ENCODE peak calls at places on chromosomes 13 and 19, in ten cellular contexts. N, Q, O, I, K, G, H, Y, J and F are unnamed samples.

GRCh38 chr19:11204943-11205349 is 7.6 kb upstream of the KANK2 start:
- DNase-seq in N (no peak), Q (no peak), O (no peak), I (no peak), K (peak), G (no peak), H (no peak), Y (no peak), J (no peak), F (no peak)

GRCh38 chr13:49371943-49372636 is 71.8 kb downstream of the CAB39L start:
- DNase-seq in N (no peak), Q (no peak), O (peak), I (no peak), K (no peak), G (no peak), H (no peak), Y (no peak), J (no peak), F (no peak)

GRCh38 chr19:4675346-4675745 is 5.2 kb upstream of the MYDGF start:
- DNase-seq in N (no peak), Q (no peak), O (no peak), I (no peak), K (no peak), G (no peak), H (no peak), Y (no peak), J (no peak), F (no peak)

GRCh38 chr13:114010401-114011101 is 36.7 kb upstream of the C13orf46 start:
- DNase-seq in N (no peak), Q (no peak), O (no peak), I (no peak), K (no peak), G (no peak), H (no peak), Y (no peak), J (no peak), F (no peak)

GRCh38 chr13:45194081-45194939 is 6.5 kb downstream of the KCTD4 start:
- DNase-seq in N (no peak), Q (no peak), O (peak), I (peak), K (peak), G (no peak), H (no peak), Y (peak), J (no peak), F (no peak)

GRCh38 chr13:25775986-25776385 is 275.8 kb downstream of the SHISA2 start:
- DNase-seq in N (no peak), Q (no peak), O (no peak), I (no peak), K (no peak), G (no peak), H (no peak), Y (no peak), J (no peak), F (no peak)

GRCh38 chr19:32652893-32653625 is 21.9 kb downstream of the ANKRD27 start:
- DNase-seq in N (no peak), Q (no peak), O (peak), I (no peak), K (peak), G (no peak), H (no peak), Y (peak), J (no peak), F (no peak)

GRCh38 chr19:55333870-55334269 is 5.8 kb upstream of the KMT5C start:
- DNase-seq in N (no peak), Q (no peak), O (no peak), I (no peak), K (no peak), G (no peak), H (no peak), Y (no peak), J (no peak), F (no peak)

GRCh38 chr13:60974296-60974695 is 441.4 kb downstream of the PCDH20 start:
- DNase-seq in N (no peak), Q (no peak), O (no peak), I (no peak), K (no peak), G (no peak), H (no peak), Y (no peak), J (no peak), F (no peak)

GRCh38 chr13:112947796-112948195 is 21.2 kb upstream of the MCF2L start:
- DNase-seq in N (no peak), Q (no peak), O (no peak), I (no peak), K (no peak), G (no peak), H (no peak), Y (no peak), J (no peak), F (no peak)

GRCh38 chr19:5130371-5131030 is 161.6 kb downstream of the KDM4B start:
- DNase-seq in N (peak), Q (no peak), O (no peak), I (no peak), K (no peak), G (no peak), H (no peak), Y (no peak), J (no peak), F (no peak)

GRCh38 chr19:33507021-33507956 is 14.3 kb downstream of the PEPD start:
- DNase-seq in N (no peak), Q (no peak), O (no peak), I (no peak), K (no peak), G (no peak), H (no peak), Y (no peak), J (no peak), F (no peak)

GRCh38 chr19:35105411-35106290 is 10.0 kb upstream of the FXYD3 start:
- DNase-seq in N (no peak), Q (peak), O (no peak), I (no peak), K (no peak), G (no peak), H (no peak), Y (no peak), J (no peak), F (no peak)

GRCh38 chr19:48123907-48124675 is 13.5 kb upstream of the PLA2G4C start:
- DNase-seq in N (no peak), Q (no peak), O (peak), I (peak), K (peak), G (peak), H (no peak), Y (peak), J (no peak), F (no peak)

GRCh38 chr13:112184851-112185371 is 118.0 kb downstream of the SOX1 start:
- DNase-seq in N (no peak), Q (no peak), O (no peak), I (no peak), K (no peak), G (no peak), H (no peak), Y (no peak), J (no peak), F (no peak)

GRCh38 chr13:42777476-42777875 is 3.9 kb upstream of the FAM216B start:
- DNase-seq in N (no peak), Q (no peak), O (no peak), I (no peak), K (no peak), G (no peak), H (no peak), Y (peak), J (no peak), F (no peak)

GRCh38 chr13:79541426-79542049 is 60.6 kb downstream of the NDFIP2 start:
- DNase-seq in N (no peak), Q (peak), O (peak), I (peak), K (peak), G (peak), H (no peak), Y (peak), J (no peak), F (no peak)

GRCh38 chr13:38914070-38914469 is 76.6 kb downstream of the STOML3 start:
- DNase-seq in N (no peak), Q (no peak), O (no peak), I (no peak), K (no peak), G (no peak), H (no peak), Y (no peak), J (no peak), F (no peak)

GRCh38 chr19:8041553-8041952 is 11.0 kb upstream of the CCL25 start:
- DNase-seq in N (no peak), Q (no peak), O (no peak), I (no peak), K (no peak), G (no peak), H (no peak), Y (no peak), J (no peak), F (peak)

GRCh38 chr19:5138606-5139594 is 170.0 kb downstream of the KDM4B start:
- DNase-seq in N (peak), Q (no peak), O (peak), I (no peak), K (peak), G (peak), H (no peak), Y (peak), J (no peak), F (no peak)

GRCh38 chr19:3125900-3126524 is 9.8 kb upstream of the GNA15 start:
- DNase-seq in N (peak), Q (peak), O (peak), I (peak), K (peak), G (no peak), H (no peak), Y (no peak), J (no peak), F (no peak)

GRCh38 chr19:46393456-46394397 is 19.6 kb downstream of the CCDC8 start:
- DNase-seq in N (no peak), Q (peak), O (no peak), I (no peak), K (no peak), G (no peak), H (no peak), Y (no peak), J (no peak), F (no peak)
- TF ChIP-seq CTCF in N (no peak), Q (no peak), O (no peak), I (no peak), K (no peak), G (no peak), H (no peak), Y (no peak), J (no peak), F (no peak)

DNA sequence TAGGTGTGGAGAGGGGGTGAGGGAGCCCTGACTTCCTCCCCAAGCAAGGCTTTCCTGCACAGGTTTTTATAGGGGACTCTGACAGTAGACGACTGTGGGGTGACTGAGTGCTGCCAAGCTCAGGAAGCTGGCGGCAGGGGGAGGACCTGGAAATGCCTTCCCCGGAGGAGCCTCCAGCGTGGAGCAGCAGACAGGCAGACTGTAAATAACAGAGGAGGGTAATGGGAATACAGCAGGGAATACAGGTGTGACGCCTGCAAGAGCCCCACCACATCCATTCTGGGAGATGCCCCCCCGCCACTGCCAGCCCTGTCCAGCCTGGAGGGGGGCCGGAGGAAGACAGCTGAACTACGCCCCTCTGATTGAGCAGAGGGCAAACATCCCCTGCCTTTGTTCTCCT is 190.4 kb downstream of the UQCRFS1 start:
- DNase-seq in N (no peak), Q (no peak), O (no peak), I (no peak), K (no peak), G (no peak), H (no peak), Y (no peak), J (no peak), F (no peak)
- TF ChIP-seq CTCF in N (no peak), Q (no peak), O (no peak), I (no peak), K (no peak), G (no peak), H (no peak), Y (no peak), J (no peak), F (no peak)

GRCh38 chr19:6766357-6767080 is 716 bp downstream of the SH2D3A start:
- DNase-seq in N (no peak), Q (no peak), O (no peak), I (peak), K (no peak), G (no peak), H (no peak), Y (no peak), J (no peak), F (no peak)

GRCh38 chr19:6767081-6767356 is 216 bp downstream of the SH2D3A start:
- DNase-seq in N (no peak), Q (peak), O (no peak), I (no peak), K (no peak), G (no peak), H (no peak), Y (no peak), J (no peak), F (no peak)

GRCh38 chr19:6767357-6768235 is at the start of gene SH2D3A:
- DNase-seq in N (peak), Q (peak), O (peak), I (peak), K (peak), G (no peak), H (peak), Y (peak), J (no peak), F (no peak)

GRCh38 chr19:6768236-6768785 is 1.1 kb upstream of the SH2D3A start:
- DNase-seq in N (no peak), Q (no peak), O (no peak), I (no peak), K (no peak), G (no peak), H (no peak), Y (no peak), J (no peak), F (no peak)

DNA sequence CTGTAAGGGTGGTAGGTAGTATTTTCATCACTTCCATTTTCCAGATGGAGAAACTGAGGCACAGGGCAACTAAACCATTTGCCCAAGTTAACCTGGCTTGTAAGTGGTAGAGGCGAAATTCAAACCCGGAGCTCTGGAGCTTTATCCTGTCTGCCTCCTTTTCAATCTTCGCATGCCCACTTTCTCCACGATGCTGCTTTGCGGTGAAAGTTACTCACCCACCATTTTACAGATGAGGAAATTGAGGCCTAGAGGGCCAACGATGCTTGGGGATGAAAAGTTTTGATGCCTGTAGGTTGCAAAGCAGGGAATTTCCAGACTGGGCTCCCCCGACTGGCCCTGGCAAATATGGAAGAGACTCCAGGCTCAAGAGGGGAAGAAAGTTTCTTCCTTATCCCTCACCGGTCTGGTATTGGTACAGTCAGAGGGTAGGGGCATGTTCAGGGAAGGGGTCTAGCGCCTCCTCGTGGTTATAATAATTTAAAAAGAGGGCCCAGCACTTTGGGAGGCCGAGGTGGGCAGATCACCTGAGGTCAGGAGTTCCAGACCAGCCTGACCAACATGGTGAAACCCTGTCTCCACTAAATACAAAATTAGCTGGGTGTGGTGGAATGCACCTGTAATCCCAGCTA is 1.9 kb upstream of the SH2D3A start:
- DNase-seq in N (no peak), Q (peak), O (peak), I (peak), K (peak), G (no peak), H (no peak), Y (peak), J (no peak), F (no peak)
- TF ChIP-seq CTCF in N (peak), Q (peak), O (peak), I (peak), K (peak), G (peak), H (no peak), Y (peak), J (no peak), F (peak)

GRCh38 chr19:44741841-44742352 is 6.6 kb upstream of the BCL3 start:
- DNase-seq in N (no peak), Q (peak), O (peak), I (peak), K (peak), G (peak), H (peak), Y (peak), J (peak), F (no peak)
- TF ChIP-seq CTCF in N (no peak), Q (no peak), O (no peak), I (no peak), K (no peak), G (no peak), H (no peak), Y (no peak), J (no peak), F (no peak)

GRCh38 chr19:39399684-39400465 is 6.8 kb upstream of the ZFP36 start:
- DNase-seq in N (no peak), Q (no peak), O (no peak), I (no peak), K (no peak), G (no peak), H (no peak), Y (no peak), J (no peak), F (no peak)
- TF ChIP-seq CTCF in N (no peak), Q (no peak), O (no peak), I (no peak), K (no peak), G (no peak), H (no peak), Y (no peak), J (no peak), F (no peak)

GRCh38 chr19:18768046-18768771 is 22.9 kb downstream of the COMP start:
- DNase-seq in N (no peak), Q (peak), O (no peak), I (no peak), K (no peak), G (no peak), H (no peak), Y (no peak), J (no peak), F (no peak)
- TF ChIP-seq CTCF in N (no peak), Q (no peak), O (no peak), I (no peak), K (no peak), G (no peak), H (no peak), Y (no peak), J (no peak), F (no peak)

GRCh38 chr13:97028441-97029299 is 34.4 kb upstream of the OXGR1 start:
- DNase-seq in N (peak), Q (peak), O (peak), I (peak), K (peak), G (no peak), H (no peak), Y (peak), J (no peak), F (no peak)

GRCh38 chr13:97026759-97027555 is 32.7 kb upstream of the OXGR1 start:
- DNase-seq in N (no peak), Q (no peak), O (no peak), I (no peak), K (peak), G (no peak), H (no peak), Y (no peak), J (no peak), F (no peak)

GRCh38 chr13:97030705-97031452 is 36.6 kb upstream of the OXGR1 start:
- DNase-seq in N (no peak), Q (peak), O (peak), I (peak), K (peak), G (peak), H (no peak), Y (peak), J (no peak), F (no peak)
- TF ChIP-seq CTCF in N (no peak), Q (peak), O (peak), I (peak), K (peak), G (peak), H (no peak), Y (peak), J (no peak), F (peak)

GRCh38 chr13:51814825-51815650 is 11.1 kb upstream of the DHRS12 start:
- DNase-seq in N (peak), Q (peak), O (peak), I (peak), K (peak), G (no peak), H (no peak), Y (peak), J (no peak), F (peak)

GRCh38 chr13:51816604-51817254 is 12.8 kb upstream of the DHRS12 start:
- DNase-seq in N (no peak), Q (peak), O (no peak), I (peak), K (no peak), G (no peak), H (no peak), Y (no peak), J (no peak), F (no peak)

GRCh38 chr13:51814071-51814470 is 10.1 kb upstream of the DHRS12 start:
- DNase-seq in N (no peak), Q (no peak), O (no peak), I (no peak), K (no peak), G (no peak), H (no peak), Y (no peak), J (no peak), F (no peak)

GRCh38 chr13:51817717-51818116 is 13.8 kb upstream of the DHRS12 start:
- DNase-seq in N (no peak), Q (no peak), O (no peak), I (no peak), K (no peak), G (no peak), H (no peak), Y (no peak), J (no peak), F (no peak)

GRCh38 chr13:51815848-51816247 is 11.9 kb upstream of the DHRS12 start:
- DNase-seq in N (no peak), Q (no peak), O (no peak), I (no peak), K (no peak), G (no peak), H (no peak), Y (no peak), J (no peak), F (no peak)
- TF ChIP-seq CTCF in N (no peak), Q (no peak), O (no peak), I (no peak), K (no peak), G (no peak), H (no peak), Y (no peak), J (no peak), F (no peak)